ENCODE peak calls at places on chromosomes 16 and 17, in four cellular contexts. P is HepG2, G is K562, U is GM12878. D is an unnamed sample.

GRCh38 chr16:10494343-10495030 is 85.9 kb downstream of the EMP2 start:
- DNase-seq in P (no peak), G (no peak), U (no peak), D (no peak)

GRCh38 chr16:11698271-11698689 is 30.0 kb downstream of the SNN start:
- DNase-seq in P (no peak), G (no peak), U (no peak), D (no peak)

GRCh38 chr17:12673788-12674187 is 8.1 kb downstream of the MYOCD start:
- DNase-seq in P (no peak), G (no peak), U (no peak), D (no peak)

GRCh38 chr17:40564883-40565744 is at the start of gene CCR7:
- DNase-seq in P (no peak), G (peak), U (no peak), D (no peak)

GRCh38 chr16:5416013-5416412 is 318.4 kb upstream of the EEF2KMT start:
- DNase-seq in P (no peak), G (no peak), U (no peak), D (no peak)

GRCh38 chr17:76515291-76515949 is 14.2 kb upstream of the RHBDF2 start:
- DNase-seq in P (no peak), G (peak), U (peak), D (no peak)

GRCh38 chr16:7331997-7332396 is 648 bp upstream of the RBFOX1 start:
- DNase-seq in P (no peak), G (no peak), U (no peak), D (no peak)

GRCh38 chr16:70767377-70768204 is 33.4 kb downstream of the VAC14 start:
- DNase-seq in P (no peak), G (no peak), U (no peak), D (no peak)

GRCh38 chr17:673200-673681 is 41.4 kb downstream of the VPS53 start:
- DNase-seq in P (no peak), G (no peak), U (no peak), D (no peak)

GRCh38 chr17:72901657-72902056 is 190.8 kb downstream of the SLC39A11 start:
- DNase-seq in P (no peak), G (peak), U (no peak), D (no peak)

GRCh38 chr17:29376667-29377268 is 13.4 kb upstream of the TAOK1 start:
- DNase-seq in P (no peak), G (no peak), U (no peak), D (no peak)

GRCh38 chr17:44121997-44122824 is 1.2 kb downstream of the HDAC5 start:
- DNase-seq in P (no peak), G (no peak), U (no peak), D (no peak)

GRCh38 chr16:824601-825000 is 24.1 kb upstream of the GNG13 start:
- DNase-seq in P (no peak), G (no peak), U (no peak), D (no peak)

GRCh38 chr16:827513-827912 is 27.0 kb upstream of the GNG13 start:
- DNase-seq in P (no peak), G (no peak), U (no peak), D (no peak)

GRCh38 chr16:822909-823297 is 22.4 kb upstream of the GNG13 start:
- DNase-seq in P (no peak), G (no peak), U (no peak), D (no peak)

GRCh38 chr16:824194-824593 is 23.7 kb upstream of the GNG13 start:
- DNase-seq in P (no peak), G (no peak), U (no peak), D (no peak)

GRCh38 chr16:825298-826061 is 24.9 kb upstream of the GNG13 start:
- DNase-seq in P (no peak), G (no peak), U (no peak), D (peak)
- TF ChIP-seq SP1 in P (no peak), G (no peak), U (no peak), D (no peak)

GRCh38 chr17:47605006-47605405 is 44.7 kb upstream of the KPNB1 start:
- DNase-seq in P (no peak), G (no peak), U (no peak), D (no peak)

GRCh38 chr17:47604268-47604927 is 45.3 kb upstream of the KPNB1 start:
- DNase-seq in P (no peak), G (no peak), U (no peak), D (no peak)

GRCh38 chr17:47607481-47607880 is 42.2 kb upstream of the KPNB1 start:
- DNase-seq in P (no peak), G (no peak), U (no peak), D (no peak)

GRCh38 chr17:47603830-47604229 is 45.9 kb upstream of the KPNB1 start:
- DNase-seq in P (no peak), G (no peak), U (no peak), D (no peak)
- TF ChIP-seq BHLHE40 in P (no peak), G (no peak), U (no peak), D (no peak)

GRCh38 chr17:9427460-9428315 is 147.9 kb downstream of the STX8 start:
- DNase-seq in P (no peak), G (no peak), U (no peak), D (no peak)
- TF ChIP-seq SP1 in P (no peak), G (no peak), U (no peak), D (no peak)

DNA sequence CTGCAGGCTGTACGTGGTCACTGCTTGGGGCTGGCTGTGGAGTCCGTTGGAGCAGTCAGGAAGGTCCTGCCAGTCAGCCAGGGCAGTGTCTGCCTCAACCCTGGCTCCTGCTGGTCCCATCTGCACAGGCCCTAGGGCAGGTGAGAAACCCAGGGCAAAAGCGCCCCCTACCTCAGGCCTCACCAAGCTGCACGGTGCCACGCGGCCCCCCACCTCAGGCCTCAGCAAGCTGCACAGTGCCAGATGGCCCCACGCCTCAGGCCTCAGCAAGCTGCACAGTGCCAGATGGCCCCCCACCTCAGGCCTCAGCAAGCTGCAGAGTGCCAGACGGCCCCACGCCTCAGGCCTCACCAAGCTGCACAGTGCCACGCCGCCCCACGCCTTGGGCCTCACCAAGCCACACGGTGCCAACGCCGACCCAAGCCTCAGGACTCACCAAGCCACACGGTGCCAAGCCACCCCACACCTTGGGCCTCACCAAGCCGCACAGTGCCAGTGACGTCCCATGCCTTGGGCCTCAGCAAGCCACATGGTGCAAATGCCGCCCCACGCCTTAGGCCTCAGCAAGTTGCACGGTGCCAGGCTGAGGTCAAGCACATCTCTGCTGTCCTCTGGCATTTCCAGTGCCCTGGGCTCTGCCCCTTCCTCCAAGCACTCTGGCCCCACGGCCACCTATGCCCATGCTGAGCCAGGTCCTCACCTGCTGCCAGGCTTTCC is 5.5 kb downstream of the TMEM204 start:
- DNase-seq in P (no peak), G (no peak), U (no peak), D (no peak)
- TF ChIP-seq BHLHE40 in P (no peak), G (no peak), U (no peak), D (no peak)

DNA sequence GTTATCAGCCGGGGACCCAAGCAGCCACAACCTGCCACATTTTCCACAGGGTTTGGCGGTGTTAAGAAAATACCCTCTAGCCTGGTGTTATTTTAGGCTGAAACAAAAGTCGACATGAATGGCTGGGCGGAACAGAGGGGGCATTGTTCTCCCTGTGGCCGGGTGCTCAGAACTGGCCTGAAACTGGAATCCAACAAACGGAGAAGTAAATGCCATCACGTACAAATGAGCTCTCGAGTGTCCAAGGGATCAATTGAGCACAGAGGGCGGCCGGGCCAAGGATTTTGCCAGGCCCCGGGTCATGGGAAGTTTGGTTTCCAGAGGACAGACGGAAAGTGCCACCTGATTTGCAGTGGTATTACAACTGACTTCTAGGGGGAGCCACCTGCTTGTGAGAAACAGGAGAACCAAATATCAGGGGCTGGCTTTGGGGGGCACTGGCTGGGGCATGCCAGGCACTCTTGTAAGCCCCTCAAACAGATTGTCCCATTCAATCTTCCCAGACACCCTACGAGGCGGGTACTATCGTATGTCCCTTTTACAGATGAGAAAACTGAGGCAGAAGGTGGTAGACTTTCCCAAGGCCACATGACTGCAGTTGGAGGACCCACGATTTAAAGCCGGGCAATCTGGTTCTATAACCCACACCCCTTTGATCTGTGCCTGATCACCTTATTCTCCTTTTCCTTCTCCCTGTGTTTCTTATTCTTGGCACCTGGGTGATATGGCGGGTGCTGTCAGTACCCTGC is 146.1 kb upstream of the IRX3 start:
- DNase-seq in P (peak), G (no peak), U (no peak), D (no peak)
- TF ChIP-seq SP1 in P (no peak), G (no peak), U (no peak), D (no peak)

GRCh38 chr16:22685162-22685830 is 128.7 kb upstream of the HS3ST2 start:
- DNase-seq in P (no peak), G (no peak), U (no peak), D (no peak)
- TF ChIP-seq BHLHE40 in P (no peak), G (no peak), U (no peak), D (no peak)

GRCh38 chr17:31573861-31574260 is 182.4 kb downstream of the RAB11FIP4 start:
- DNase-seq in P (no peak), G (no peak), U (no peak), D (no peak)

GRCh38 chr17:31570231-31570630 is 178.8 kb downstream of the RAB11FIP4 start:
- DNase-seq in P (no peak), G (no peak), U (no peak), D (no peak)

GRCh38 chr17:31572341-31572740 is 180.9 kb downstream of the RAB11FIP4 start:
- DNase-seq in P (no peak), G (no peak), U (no peak), D (no peak)

GRCh38 chr17:31573047-31573446 is 181.6 kb downstream of the RAB11FIP4 start:
- DNase-seq in P (no peak), G (no peak), U (no peak), D (no peak)

GRCh38 chr17:31571124-31571892 is 179.8 kb downstream of the RAB11FIP4 start:
- DNase-seq in P (no peak), G (no peak), U (no peak), D (no peak)
- TF ChIP-seq SP1 in P (no peak), G (no peak), U (no peak), D (no peak)